ENCODE peak calls at places on chromosomes 6 and 20, in four cellular contexts. Q is neural progenitor cell, W is HCT116, P is MM.1S. K is an unnamed sample.

GRCh38 chr20:52312131-52312729 is 120.7 kb upstream of the ZFP64 start:
- DNase-seq in Q (peak; percentile 76), W (peak; percentile 54), P (peak; percentile 76), K (peak; percentile 90)

GRCh38 chr20:58647814-58648501 is 3.1 kb upstream of the STX16 start:
- DNase-seq in Q (no peak), W (no peak), P (no peak), K (peak; percentile 88)

GRCh38 chr6:52162940-52163908 is 23.0 kb upstream of the IL17A start:
- DNase-seq in Q (peak; percentile 11), W (peak; percentile 54), P (peak; percentile 77), K (peak; percentile 75)

GRCh38 chr6:37507082-37507481 is 7.4 kb upstream of the CCDC167 start:
- DNase-seq in Q (no peak), W (no peak), P (no peak), K (no peak)

GRCh38 chr20:44166008-44166407 is 21.0 kb downstream of the JPH2 start:
- DNase-seq in Q (no peak), W (no peak), P (no peak), K (peak; percentile 98)

GRCh38 chr6:14799928-14800327 is 445.9 kb upstream of the JARID2 start:
- DNase-seq in Q (peak; percentile 85), W (peak; percentile 89), P (peak; percentile 69), K (peak; percentile 72)

GRCh38 chr20:1173698-1174097 is 11.1 kb downstream of the TMEM74B start:
- DNase-seq in Q (peak; percentile 59), W (no peak), P (no peak), K (no peak)

GRCh38 chr6:122995930-122996796 is at the start of gene CLVS2:
- DNase-seq in Q (peak; percentile 87), W (no peak), P (no peak), K (no peak)

GRCh38 chr6:46772038-46772437 is 21.2 kb upstream of the MEP1A start:
- DNase-seq in Q (no peak), W (no peak), P (no peak), K (no peak)

DNA sequence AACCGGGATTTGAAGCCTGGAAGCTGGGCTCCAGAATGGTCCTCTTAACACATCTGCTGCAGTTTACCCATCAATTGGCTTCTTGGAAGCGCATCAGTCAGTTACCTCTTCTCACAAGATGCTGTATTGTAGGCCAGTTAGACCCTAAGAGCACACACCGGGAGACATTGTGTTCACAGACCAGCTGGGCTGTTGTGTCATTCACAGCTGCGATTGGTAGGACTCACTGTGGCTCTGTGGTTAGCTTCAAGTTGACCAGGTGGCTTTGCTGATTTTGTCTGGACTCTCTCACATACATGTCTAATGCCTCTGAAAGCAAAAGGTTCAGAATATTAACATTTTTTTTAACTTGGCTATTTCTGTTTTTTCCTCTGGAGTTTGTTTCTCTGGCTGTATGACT is 64.8 kb downstream of the SNX9 start:
- DNase-seq in Q (no peak), W (no peak), P (peak; percentile 38), K (no peak)
- H3K27ac ChIP-seq in Q (no peak overlapping the region), W (no peak overlapping the region), P (no peak overlapping the region), K (no peak overlapping the region)

GRCh38 chr20:20017852-20018245 is 687 bp downstream of the NAA20 start:
- DNase-seq in Q (no peak), W (no peak), P (peak; percentile 14), K (peak; percentile 23)
- TF ChIP-seq EZH2phosphoT487 in Q (no peak), W (no peak), P (no peak), K (no peak)

GRCh38 chr6:129516005-129516404 is 194.0 kb downstream of the ARHGAP18 start:
- DNase-seq in Q (no peak), W (no peak), P (no peak), K (no peak)
- H3K4me2 ChIP-seq in Q (no peak overlapping the region), W (no peak overlapping the region), P (no peak overlapping the region), K (no peak overlapping the region)

GRCh38 chr6:2949121-2949520 is 22.2 kb downstream of the SERPINB6 start:
- DNase-seq in Q (no peak), W (no peak), P (no peak), K (no peak)
- H3K27ac ChIP-seq in Q (no peak overlapping the region), W (no peak overlapping the region), P (no peak overlapping the region), K (no peak overlapping the region)

K was measured in PC-3.